ENCODE peak calls at places on chromosomes 11 and 22, in four cellular contexts. One of them, this sample, is unnamed.

GRCh38 chr11:3964056-3964455 is 108.6 kb downstream of the STIM1 start:
- DNase-seq in NCI-H345: no peak
- DNase-seq in brain microvascular endothelial cell: no peak
- DNase-seq in stimulated activated naive B cell treated with anti-CD40 and anti-IgM and Interleukin-4, amounts not matched to agents 10 μg/mL and 1 μg/mL and 100 μg/mL, for 72 hours: no peak
- DNase-seq in this sample: no peak

GRCh38 chr11:125433454-125434121 is 62.5 kb downstream of the FEZ1 start:
- DNase-seq in NCI-H345: no peak
- DNase-seq in brain microvascular endothelial cell: peak; percentile 50
- DNase-seq in stimulated activated naive B cell treated with anti-CD40 and anti-IgM and Interleukin-4, amounts not matched to agents 10 μg/mL and 1 μg/mL and 100 μg/mL, for 72 hours: no peak
- DNase-seq in this sample: peak; percentile 58

GRCh38 chr11:86743223-86744118 is 56.9 kb upstream of the PRSS23 start:
- DNase-seq in NCI-H345: no peak
- DNase-seq in brain microvascular endothelial cell: peak; percentile 98
- DNase-seq in stimulated activated naive B cell treated with anti-CD40 and anti-IgM and Interleukin-4, amounts not matched to agents 10 μg/mL and 1 μg/mL and 100 μg/mL, for 72 hours: no peak
- DNase-seq in this sample: peak; percentile 99

GRCh38 chr11:111384494-111384893 is 5.4 kb upstream of the POU2AF1 start:
- DNase-seq in NCI-H345: no peak
- DNase-seq in brain microvascular endothelial cell: no peak
- DNase-seq in stimulated activated naive B cell treated with anti-CD40 and anti-IgM and Interleukin-4, amounts not matched to agents 10 μg/mL and 1 μg/mL and 100 μg/mL, for 72 hours: no peak
- DNase-seq in this sample: no peak

GRCh38 chr22:22515890-22516289 is 4.2 kb downstream of the ZNF280A start:
- DNase-seq in NCI-H345: no peak
- DNase-seq in brain microvascular endothelial cell: no peak
- DNase-seq in stimulated activated naive B cell treated with anti-CD40 and anti-IgM and Interleukin-4, amounts not matched to agents 10 μg/mL and 1 μg/mL and 100 μg/mL, for 72 hours: no peak
- DNase-seq in this sample: no peak

GRCh38 chr11:450809-451451 is 851 bp downstream of the PTDSS2 start:
- DNase-seq in NCI-H345: peak; percentile 50
- DNase-seq in brain microvascular endothelial cell: peak; percentile 60
- DNase-seq in stimulated activated naive B cell treated with anti-CD40 and anti-IgM and Interleukin-4, amounts not matched to agents 10 μg/mL and 1 μg/mL and 100 μg/mL, for 72 hours: peak; percentile 62
- DNase-seq in this sample: peak; percentile 56

GRCh38 chr11:15663778-15664218 is 549.1 kb downstream of the INSC start:
- DNase-seq in NCI-H345: peak; percentile 81
- DNase-seq in brain microvascular endothelial cell: no peak
- DNase-seq in stimulated activated naive B cell treated with anti-CD40 and anti-IgM and Interleukin-4, amounts not matched to agents 10 μg/mL and 1 μg/mL and 100 μg/mL, for 72 hours: no peak
- DNase-seq in this sample: no peak

GRCh38 chr11:111623527-111624030 is 21.3 kb downstream of the SIK2 start:
- DNase-seq in NCI-H345: no peak
- DNase-seq in brain microvascular endothelial cell: no peak
- DNase-seq in stimulated activated naive B cell treated with anti-CD40 and anti-IgM and Interleukin-4, amounts not matched to agents 10 μg/mL and 1 μg/mL and 100 μg/mL, for 72 hours: no peak
- DNase-seq in this sample: no peak

GRCh38 chr11:134068829-134069425 is at the start of gene JAM3:
- DNase-seq in NCI-H345: peak; percentile 93
- DNase-seq in brain microvascular endothelial cell: peak; percentile 95
- DNase-seq in stimulated activated naive B cell treated with anti-CD40 and anti-IgM and Interleukin-4, amounts not matched to agents 10 μg/mL and 1 μg/mL and 100 μg/mL, for 72 hours: peak; percentile 97
- DNase-seq in this sample: peak; percentile 95

GRCh38 chr11:7973011-7973410 is 7.8 kb upstream of the NLRP10 start:
- DNase-seq in NCI-H345: no peak
- DNase-seq in brain microvascular endothelial cell: no peak
- DNase-seq in stimulated activated naive B cell treated with anti-CD40 and anti-IgM and Interleukin-4, amounts not matched to agents 10 μg/mL and 1 μg/mL and 100 μg/mL, for 72 hours: no peak
- DNase-seq in this sample: no peak

GRCh38 chr11:16356751-16357365 is 512 bp upstream of the SOX6 start:
- DNase-seq in NCI-H345: no peak
- DNase-seq in brain microvascular endothelial cell: peak; percentile 5
- DNase-seq in stimulated activated naive B cell treated with anti-CD40 and anti-IgM and Interleukin-4, amounts not matched to agents 10 μg/mL and 1 μg/mL and 100 μg/mL, for 72 hours: no peak
- DNase-seq in this sample: peak; percentile 45

GRCh38 chr22:39252461-39253391 is 7.9 kb upstream of the PDGFB start:
- DNase-seq in NCI-H345: no peak
- DNase-seq in brain microvascular endothelial cell: no peak
- DNase-seq in stimulated activated naive B cell treated with anti-CD40 and anti-IgM and Interleukin-4, amounts not matched to agents 10 μg/mL and 1 μg/mL and 100 μg/mL, for 72 hours: no peak
- DNase-seq in this sample: no peak

GRCh38 chr11:30879322-30880020 is 293.3 kb upstream of the MPPED2 start:
- DNase-seq in NCI-H345: peak; percentile 91
- DNase-seq in brain microvascular endothelial cell: no peak
- DNase-seq in stimulated activated naive B cell treated with anti-CD40 and anti-IgM and Interleukin-4, amounts not matched to agents 10 μg/mL and 1 μg/mL and 100 μg/mL, for 72 hours: no peak
- DNase-seq in this sample: no peak

GRCh38 chr11:10387209-10388083 is 67.6 kb upstream of the AMPD3 start:
- DNase-seq in NCI-H345: no peak
- DNase-seq in brain microvascular endothelial cell: peak; percentile 53
- DNase-seq in stimulated activated naive B cell treated with anti-CD40 and anti-IgM and Interleukin-4, amounts not matched to agents 10 μg/mL and 1 μg/mL and 100 μg/mL, for 72 hours: no peak
- DNase-seq in this sample: peak; percentile 95

GRCh38 chr11:11519184-11519583 is 102.6 kb downstream of the GALNT18 start:
- DNase-seq in NCI-H345: no peak
- DNase-seq in brain microvascular endothelial cell: no peak
- DNase-seq in stimulated activated naive B cell treated with anti-CD40 and anti-IgM and Interleukin-4, amounts not matched to agents 10 μg/mL and 1 μg/mL and 100 μg/mL, for 72 hours: no peak
- DNase-seq in this sample: no peak

GRCh38 chr22:38098410-38099249 is 11.9 kb downstream of the BAIAP2L2 start:
- DNase-seq in NCI-H345: no peak
- DNase-seq in brain microvascular endothelial cell: peak; percentile 16
- DNase-seq in stimulated activated naive B cell treated with anti-CD40 and anti-IgM and Interleukin-4, amounts not matched to agents 10 μg/mL and 1 μg/mL and 100 μg/mL, for 72 hours: no peak
- DNase-seq in this sample: no peak

GRCh38 chr11:59556883-59557205 is 45.5 kb downstream of the OR4D9 start:
- DNase-seq in NCI-H345: peak; percentile 50
- DNase-seq in brain microvascular endothelial cell: peak; percentile 28
- DNase-seq in stimulated activated naive B cell treated with anti-CD40 and anti-IgM and Interleukin-4, amounts not matched to agents 10 μg/mL and 1 μg/mL and 100 μg/mL, for 72 hours: no peak
- DNase-seq in this sample: no peak

GRCh38 chr22:45242778-45243191 is 2.1 kb upstream of the KIAA0930 start:
- DNase-seq in NCI-H345: peak; percentile 94
- DNase-seq in brain microvascular endothelial cell: no peak
- DNase-seq in stimulated activated naive B cell treated with anti-CD40 and anti-IgM and Interleukin-4, amounts not matched to agents 10 μg/mL and 1 μg/mL and 100 μg/mL, for 72 hours: no peak
- DNase-seq in this sample: no peak

GRCh38 chr22:17431179-17431578 is 61.9 kb downstream of the CECR2 start:
- DNase-seq in NCI-H345: no peak
- DNase-seq in brain microvascular endothelial cell: no peak
- DNase-seq in stimulated activated naive B cell treated with anti-CD40 and anti-IgM and Interleukin-4, amounts not matched to agents 10 μg/mL and 1 μg/mL and 100 μg/mL, for 72 hours: no peak
- DNase-seq in this sample: peak; percentile 10

GRCh38 chr11:76788661-76789442 is 5.7 kb downstream of the TSKU start:
- DNase-seq in NCI-H345: peak; percentile 8
- DNase-seq in brain microvascular endothelial cell: no peak
- DNase-seq in stimulated activated naive B cell treated with anti-CD40 and anti-IgM and Interleukin-4, amounts not matched to agents 10 μg/mL and 1 μg/mL and 100 μg/mL, for 72 hours: no peak
- DNase-seq in this sample: no peak

GRCh38 chr11:64744544-64745218 is 739 bp upstream of the RASGRP2 start:
- DNase-seq in NCI-H345: no peak
- DNase-seq in brain microvascular endothelial cell: no peak
- DNase-seq in stimulated activated naive B cell treated with anti-CD40 and anti-IgM and Interleukin-4, amounts not matched to agents 10 μg/mL and 1 μg/mL and 100 μg/mL, for 72 hours: no peak
- DNase-seq in this sample: no peak

GRCh38 chr11:125199915-125200314 is 35.4 kb downstream of the PKNOX2 start:
- DNase-seq in NCI-H345: no peak
- DNase-seq in brain microvascular endothelial cell: no peak
- DNase-seq in stimulated activated naive B cell treated with anti-CD40 and anti-IgM and Interleukin-4, amounts not matched to agents 10 μg/mL and 1 μg/mL and 100 μg/mL, for 72 hours: no peak
- DNase-seq in this sample: no peak

GRCh38 chr11:57637626-57638004 is 12.1 kb downstream of the YPEL4 start:
- DNase-seq in NCI-H345: no peak
- DNase-seq in brain microvascular endothelial cell: no peak
- DNase-seq in stimulated activated naive B cell treated with anti-CD40 and anti-IgM and Interleukin-4, amounts not matched to agents 10 μg/mL and 1 μg/mL and 100 μg/mL, for 72 hours: no peak
- DNase-seq in this sample: no peak

GRCh38 chr22:32844251-32844650 is 42.7 kb downstream of the TIMP3 start:
- DNase-seq in NCI-H345: no peak
- DNase-seq in brain microvascular endothelial cell: no peak
- DNase-seq in stimulated activated naive B cell treated with anti-CD40 and anti-IgM and Interleukin-4, amounts not matched to agents 10 μg/mL and 1 μg/mL and 100 μg/mL, for 72 hours: no peak
- DNase-seq in this sample: no peak

GRCh38 chr22:22730655-22731373 is 86.4 kb downstream of the GGTLC2 start:
- DNase-seq in NCI-H345: no peak
- DNase-seq in brain microvascular endothelial cell: no peak
- DNase-seq in stimulated activated naive B cell treated with anti-CD40 and anti-IgM and Interleukin-4, amounts not matched to agents 10 μg/mL and 1 μg/mL and 100 μg/mL, for 72 hours: no peak
- DNase-seq in this sample: no peak

GRCh38 chr11:87215236-87215635 is 177.5 kb downstream of the TMEM135 start:
- DNase-seq in NCI-H345: no peak
- DNase-seq in brain microvascular endothelial cell: peak; percentile 14
- DNase-seq in stimulated activated naive B cell treated with anti-CD40 and anti-IgM and Interleukin-4, amounts not matched to agents 10 μg/mL and 1 μg/mL and 100 μg/mL, for 72 hours: no peak
- DNase-seq in this sample: no peak

GRCh38 chr11:88701816-88702215 is 364.0 kb downstream of the GRM5 start:
- DNase-seq in NCI-H345: no peak
- DNase-seq in brain microvascular endothelial cell: no peak
- DNase-seq in stimulated activated naive B cell treated with anti-CD40 and anti-IgM and Interleukin-4, amounts not matched to agents 10 μg/mL and 1 μg/mL and 100 μg/mL, for 72 hours: no peak
- DNase-seq in this sample: no peak

GRCh38 chr11:69353696-69354544 is 60.0 kb downstream of the MYEOV start:
- DNase-seq in NCI-H345: peak; percentile 46
- DNase-seq in brain microvascular endothelial cell: peak; percentile 8
- DNase-seq in stimulated activated naive B cell treated with anti-CD40 and anti-IgM and Interleukin-4, amounts not matched to agents 10 μg/mL and 1 μg/mL and 100 μg/mL, for 72 hours: no peak
- DNase-seq in this sample: peak; percentile 24

GRCh38 chr11:2944953-2945756 is 15.9 kb upstream of the PHLDA2 start:
- DNase-seq in NCI-H345: no peak
- DNase-seq in brain microvascular endothelial cell: peak; percentile 93
- DNase-seq in stimulated activated naive B cell treated with anti-CD40 and anti-IgM and Interleukin-4, amounts not matched to agents 10 μg/mL and 1 μg/mL and 100 μg/mL, for 72 hours: no peak
- DNase-seq in this sample: peak; percentile 93

GRCh38 chr11:44842219-44842618 is 108.5 kb downstream of the TP53I11 start:
- DNase-seq in NCI-H345: no peak
- DNase-seq in brain microvascular endothelial cell: peak; percentile 78
- DNase-seq in stimulated activated naive B cell treated with anti-CD40 and anti-IgM and Interleukin-4, amounts not matched to agents 10 μg/mL and 1 μg/mL and 100 μg/mL, for 72 hours: no peak
- DNase-seq in this sample: peak; percentile 85

GRCh38 chr11:125338886-125339811 is 156.9 kb downstream of the FEZ1 start:
- DNase-seq in NCI-H345: no peak
- DNase-seq in brain microvascular endothelial cell: peak; percentile 19
- DNase-seq in stimulated activated naive B cell treated with anti-CD40 and anti-IgM and Interleukin-4, amounts not matched to agents 10 μg/mL and 1 μg/mL and 100 μg/mL, for 72 hours: no peak
- DNase-seq in this sample: peak; percentile 61

GRCh38 chr22:30041881-30042280 is 38.4 kb upstream of the HORMAD2 start:
- DNase-seq in NCI-H345: no peak
- DNase-seq in brain microvascular endothelial cell: no peak
- DNase-seq in stimulated activated naive B cell treated with anti-CD40 and anti-IgM and Interleukin-4, amounts not matched to agents 10 μg/mL and 1 μg/mL and 100 μg/mL, for 72 hours: no peak
- DNase-seq in this sample: no peak

GRCh38 chr11:1573847-1574255 is 1.8 kb upstream of the DUSP8 start:
- DNase-seq in NCI-H345: no peak
- DNase-seq in brain microvascular endothelial cell: no peak
- DNase-seq in stimulated activated naive B cell treated with anti-CD40 and anti-IgM and Interleukin-4, amounts not matched to agents 10 μg/mL and 1 μg/mL and 100 μg/mL, for 72 hours: no peak
- DNase-seq in this sample: no peak

GRCh38 chr22:37412445-37413250 is 14.6 kb downstream of the ELFN2 start:
- DNase-seq in NCI-H345: no peak
- DNase-seq in brain microvascular endothelial cell: no peak
- DNase-seq in stimulated activated naive B cell treated with anti-CD40 and anti-IgM and Interleukin-4, amounts not matched to agents 10 μg/mL and 1 μg/mL and 100 μg/mL, for 72 hours: no peak
- DNase-seq in this sample: no peak

GRCh38 chr11:120173771-120174170 is 35.9 kb upstream of the TRIM29 start:
- DNase-seq in NCI-H345: no peak
- DNase-seq in brain microvascular endothelial cell: no peak
- DNase-seq in stimulated activated naive B cell treated with anti-CD40 and anti-IgM and Interleukin-4, amounts not matched to agents 10 μg/mL and 1 μg/mL and 100 μg/mL, for 72 hours: no peak
- DNase-seq in this sample: no peak

This sample was measured in astrocyte of the spinal cord.